ENCODE peak calls at places on chromosomes 2 and 18, in five cellular contexts. Q, B, A, R and U are unnamed samples.

GRCh38 chr2:189287982-189288494 is 108.5 kb upstream of the COL5A2 start:
- DNase-seq in B (peak; percentile 56), A (peak; percentile 14), Q (peak; percentile 82), R (peak; percentile 46), U (peak; percentile 78)

GRCh38 chr2:133532919-133533318 is 35.3 kb downstream of the NCKAP5 start:
- DNase-seq in B (peak; percentile 26), Q (no peak), R (peak; percentile 80), A (no peak), U (peak; percentile 63)

GRCh38 chr18:2147424-2147823 is 423.9 kb downstream of the METTL4 start:
- DNase-seq in Q (no peak), A (no peak), B (no peak), R (peak; percentile 33), U (no peak)

GRCh38 chr2:17515652-17516051 is 2.6 kb downstream of the RAD51AP2 start:
- DNase-seq in B (no peak), A (no peak), R (no peak), Q (no peak), U (no peak)

GRCh38 chr2:10255189-10256030 is 47.3 kb upstream of the HPCAL1 start:
- DNase-seq in B (no peak), Q (no peak), R (no peak), A (no peak), U (no peak)

GRCh38 chr18:79572093-79572780 is 107.4 kb upstream of the CTDP1 start:
- DNase-seq in Q (no peak), B (no peak), R (no peak), A (no peak), U (no peak)

GRCh38 chr2:56534321-56534720 is 350.5 kb downstream of the CCDC85A start:
- DNase-seq in Q (no peak), B (peak; percentile 56), A (no peak), R (no peak), U (no peak)

GRCh38 chr2:197358927-197359326 is 48.3 kb upstream of the ANKRD44 start:
- DNase-seq in R (no peak), B (peak; percentile 52), A (no peak), Q (no peak), U (peak; percentile 29)

GRCh38 chr2:149423633-149424032 is 93.2 kb downstream of the LYPD6 start:
- DNase-seq in Q (no peak), A (no peak), R (no peak), B (no peak), U (no peak)

GRCh38 chr18:48806551-48807261 is 144.1 kb downstream of the SMAD7 start:
- DNase-seq in Q (peak; percentile 17), B (no peak), R (peak; percentile 5), A (peak; percentile 75), U (no peak)

GRCh38 chr2:102141915-102142828 is at the start of gene IL1R1:
- DNase-seq in R (peak; percentile 67), A (no peak), Q (peak; percentile 70), B (peak; percentile 83), U (peak; percentile 50)

GRCh38 chr2:14944562-14945346 is 312.2 kb downstream of the LRATD1 start:
- DNase-seq in R (peak; percentile 31), B (peak; percentile 54), A (no peak), Q (peak; percentile 80), U (peak; percentile 54)

GRCh38 chr18:35430721-35431441 is 53.7 kb upstream of the ZNF396 start:
- DNase-seq in R (no peak), A (no peak), Q (no peak), B (no peak), U (no peak)

GRCh38 chr2:53725662-53726061 is 41.9 kb upstream of the CHAC2 start:
- DNase-seq in A (no peak), R (no peak), B (no peak), Q (no peak), U (no peak)

GRCh38 chr2:76564734-76565133 is 854.0 kb upstream of the GCFC2 start:
- DNase-seq in Q (no peak), A (no peak), R (no peak), B (no peak), U (no peak)

GRCh38 chr18:24657461-24657860 is 197.0 kb downstream of the HRH4 start:
- DNase-seq in Q (no peak), A (no peak), B (no peak), R (no peak), U (no peak)

GRCh38 chr2:230872151-230872967 is 7.6 kb downstream of the ITM2C start:
- DNase-seq in R (no peak), Q (no peak), B (no peak), A (no peak), U (no peak)

GRCh38 chr2:11953258-11953657 is 206.8 kb downstream of the LPIN1 start:
- DNase-seq in A (no peak), R (no peak), Q (no peak), B (no peak), U (no peak)

GRCh38 chr2:111121028-111121872 is 536 bp downstream of the BCL2L11 start:
- DNase-seq in A (peak; percentile 36), R (peak; percentile 27), Q (peak; percentile 60), B (peak; percentile 59), U (peak; percentile 44)

GRCh38 chr2:6139916-6140315 is 447.7 kb downstream of the SOX11 start:
- DNase-seq in B (no peak), Q (no peak), A (no peak), R (no peak), U (no peak)

GRCh38 chr2:1591978-1592907 is 152.1 kb downstream of the PXDN start:
- DNase-seq in B (peak; percentile 88), Q (peak; percentile 93), A (no peak), R (no peak), U (no peak)

GRCh38 chr2:217573565-217573964 is 429.2 kb downstream of the TNS1 start:
- DNase-seq in A (no peak), B (peak; percentile 36), R (peak; percentile 41), Q (no peak), U (peak; percentile 2)

GRCh38 chr2:170843656-170844055 is 27.0 kb downstream of the GAD1 start:
- DNase-seq in B (peak; percentile 82), Q (no peak), A (no peak), R (peak; percentile 47), U (peak; percentile 62)

GRCh38 chr18:34153711-34154110 is 71.0 kb downstream of the NOL4 start:
- DNase-seq in R (no peak), A (no peak), B (peak; percentile 75), Q (no peak), U (peak; percentile 74)

GRCh38 chr2:150280255-150280654 is 207.2 kb downstream of the RND3 start:
- DNase-seq in Q (no peak), R (no peak), B (peak; percentile 48), A (no peak), U (no peak)

GRCh38 chr2:10359731-10360329 is 57.1 kb downstream of the HPCAL1 start:
- DNase-seq in A (no peak), R (no peak), B (peak; percentile 19), Q (no peak), U (no peak)

GRCh38 chr2:10078704-10079191 is 1.5 kb downstream of the CYS1 start:
- DNase-seq in R (no peak), Q (no peak), B (no peak), A (no peak), U (no peak)